ENCODE peak calls at places on chromosomes 5 and 9, in five cellular contexts. One of them, this sample, is unnamed.

GRCh38 chr9:74499111-74499601 is 2.0 kb downstream of the RORB start:
- DNase-seq in GM23338: peak; percentile 64
- DNase-seq in MM.1S: no peak
- DNase-seq in upper lobe of right lung: no peak
- DNase-seq in thyroid gland: no peak
- DNase-seq in this sample: no peak

GRCh38 chr9:95457769-95458168 is 59.0 kb downstream of the PTCH1 start:
- DNase-seq in GM23338: no peak
- DNase-seq in MM.1S: no peak
- DNase-seq in upper lobe of right lung: no peak
- DNase-seq in thyroid gland: no peak
- DNase-seq in this sample: no peak

GRCh38 chr9:19976226-19976625 is 187.4 kb upstream of the SLC24A2 start:
- DNase-seq in GM23338: no peak
- DNase-seq in MM.1S: no peak
- DNase-seq in upper lobe of right lung: no peak
- DNase-seq in thyroid gland: no peak
- DNase-seq in this sample: no peak

GRCh38 chr5:139422307-139422893 is 16.9 kb downstream of the DNAJC18 start:
- DNase-seq in GM23338: peak; percentile 84
- DNase-seq in MM.1S: peak; percentile 82
- DNase-seq in upper lobe of right lung: no peak
- DNase-seq in thyroid gland: no peak
- DNase-seq in this sample: no peak

GRCh38 chr5:171820561-171820960 is 34.9 kb downstream of the SMIM23 start:
- DNase-seq in GM23338: no peak
- DNase-seq in MM.1S: no peak
- DNase-seq in upper lobe of right lung: no peak
- DNase-seq in thyroid gland: no peak
- DNase-seq in this sample: no peak

GRCh38 chr9:134339183-134339806 is 13.0 kb downstream of the RXRA start:
- DNase-seq in GM23338: no peak
- DNase-seq in MM.1S: no peak
- DNase-seq in upper lobe of right lung: no peak
- DNase-seq in thyroid gland: peak; percentile 52
- DNase-seq in this sample: no peak

GRCh38 chr9:123691904-123692303 is 238.0 kb downstream of the DENND1A start:
- DNase-seq in GM23338: no peak
- DNase-seq in MM.1S: no peak
- DNase-seq in upper lobe of right lung: no peak
- DNase-seq in thyroid gland: no peak
- DNase-seq in this sample: no peak

GRCh38 chr9:111582888-111583287 is 16.6 kb downstream of the PTGR1 start:
- DNase-seq in GM23338: no peak
- DNase-seq in MM.1S: no peak
- DNase-seq in upper lobe of right lung: no peak
- DNase-seq in thyroid gland: no peak
- DNase-seq in this sample: no peak

GRCh38 chr5:172788771-172789686 is 18.0 kb upstream of the DUSP1 start:
- DNase-seq in GM23338: no peak
- DNase-seq in MM.1S: no peak
- DNase-seq in upper lobe of right lung: peak; percentile 71
- DNase-seq in thyroid gland: peak; percentile 48
- DNase-seq in this sample: no peak

DNA sequence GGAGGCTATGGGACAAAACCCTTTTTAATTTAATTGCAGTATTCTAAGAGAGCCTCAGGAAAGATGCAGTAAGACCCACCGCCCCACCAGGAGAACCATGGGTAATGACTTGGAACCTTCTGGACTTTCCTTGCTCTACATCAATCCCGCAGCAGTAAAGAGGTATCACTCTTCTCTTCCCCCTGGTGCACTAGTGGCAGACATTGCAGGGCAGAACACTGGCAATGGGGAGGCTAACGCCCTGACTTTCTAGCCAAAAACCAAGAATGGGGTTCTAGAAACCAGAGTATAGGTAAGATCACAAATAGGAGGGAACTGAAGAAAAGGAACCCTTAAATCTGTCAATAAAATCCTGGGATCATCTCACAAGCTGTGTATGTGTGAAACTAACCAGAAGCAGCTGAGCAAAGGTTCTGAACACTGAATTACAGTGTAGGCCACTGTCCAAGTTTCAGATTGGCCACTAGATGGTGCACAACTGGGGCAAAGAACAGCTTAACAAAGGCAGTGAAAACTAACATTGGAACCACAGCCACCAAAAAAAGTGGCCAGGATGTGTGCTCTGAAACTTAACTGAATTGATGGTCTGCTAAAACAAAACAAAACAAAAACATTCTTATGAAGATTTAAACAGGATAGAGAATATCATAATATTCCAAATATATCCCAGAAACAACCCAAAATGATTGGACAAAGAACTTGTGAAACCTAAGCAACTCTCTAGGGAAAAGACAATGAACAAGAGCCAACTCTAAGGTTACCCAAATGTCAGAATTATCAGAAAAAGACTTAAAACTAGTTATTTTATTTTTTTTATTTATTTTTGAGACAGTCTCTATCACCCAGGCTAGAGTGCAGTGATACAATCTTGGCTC is 6.6 kb upstream of the FAM151B start:
- DNase-seq in GM23338: peak; percentile 79
- DNase-seq in MM.1S: peak; percentile 67
- DNase-seq in upper lobe of right lung: no peak
- DNase-seq in thyroid gland: peak; percentile 19
- DNase-seq in this sample: peak; percentile 43
- TF ChIP-seq CTCF in GM23338: peak; percentile 91
- TF ChIP-seq CTCF in MM.1S: peak; percentile 88
- TF ChIP-seq CTCF in upper lobe of right lung: peak; percentile 70
- TF ChIP-seq CTCF in thyroid gland: peak; percentile 62
- TF ChIP-seq CTCF in this sample: peak; percentile 83

GRCh38 chr5:150227606-150228273 is 37.9 kb downstream of the SLC6A7 start:
- DNase-seq in GM23338: no peak
- DNase-seq in MM.1S: no peak
- DNase-seq in upper lobe of right lung: peak; percentile 79
- DNase-seq in thyroid gland: no peak
- DNase-seq in this sample: no peak

GRCh38 chr5:150221471-150221870 is 31.6 kb downstream of the SLC6A7 start:
- DNase-seq in GM23338: no peak
- DNase-seq in MM.1S: no peak
- DNase-seq in upper lobe of right lung: no peak
- DNase-seq in thyroid gland: no peak
- DNase-seq in this sample: no peak

GRCh38 chr5:150222906-150223305 is 33.0 kb downstream of the SLC6A7 start:
- DNase-seq in GM23338: no peak
- DNase-seq in MM.1S: no peak
- DNase-seq in upper lobe of right lung: no peak
- DNase-seq in thyroid gland: no peak
- DNase-seq in this sample: no peak

GRCh38 chr5:150223474-150223873 is 33.6 kb downstream of the SLC6A7 start:
- DNase-seq in GM23338: no peak
- DNase-seq in MM.1S: no peak
- DNase-seq in upper lobe of right lung: no peak
- DNase-seq in thyroid gland: no peak
- DNase-seq in this sample: no peak

GRCh38 chr5:150224483-150225027 is 34.7 kb downstream of the SLC6A7 start:
- DNase-seq in GM23338: no peak
- DNase-seq in MM.1S: no peak
- DNase-seq in upper lobe of right lung: no peak
- DNase-seq in thyroid gland: no peak
- DNase-seq in this sample: no peak
- H3K4me3 ChIP-seq in GM23338: no peak overlapping the region
- H3K4me3 ChIP-seq in MM.1S: no peak overlapping the region
- H3K4me3 ChIP-seq in upper lobe of right lung: no peak overlapping the region
- H3K4me3 ChIP-seq in thyroid gland: no peak overlapping the region
- H3K4me3 ChIP-seq in this sample: no peak overlapping the region

DNA sequence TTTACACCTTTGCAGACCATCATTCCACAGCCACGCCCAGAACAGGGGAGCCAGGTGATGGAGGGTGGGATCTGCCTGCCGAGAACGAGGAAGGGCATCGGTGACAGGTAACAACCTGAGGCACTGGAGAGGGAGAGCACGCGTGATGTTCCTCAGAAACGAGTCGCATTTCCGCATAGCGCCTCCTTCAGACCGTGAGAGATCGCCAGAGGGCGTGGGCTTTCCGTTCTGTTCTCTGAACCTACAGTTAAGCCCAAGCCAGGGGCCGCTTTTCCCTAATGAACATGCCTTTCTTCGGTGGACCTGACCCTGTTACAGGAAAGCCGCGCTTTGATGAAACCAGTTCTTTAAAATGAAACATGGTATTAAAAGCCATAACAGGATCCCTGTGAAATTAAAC is 17.1 kb upstream of the ADAMTS2 start:
- DNase-seq in GM23338: peak; percentile 56
- DNase-seq in MM.1S: no peak
- DNase-seq in upper lobe of right lung: no peak
- DNase-seq in thyroid gland: no peak
- DNase-seq in this sample: no peak
- TF ChIP-seq CTCF in GM23338: peak; percentile 45
- TF ChIP-seq CTCF in MM.1S: no peak
- TF ChIP-seq CTCF in upper lobe of right lung: no peak
- TF ChIP-seq CTCF in thyroid gland: no peak
- TF ChIP-seq CTCF in this sample: no peak

GRCh38 chr9:129816501-129817435 is 7.2 kb downstream of the TOR1A start:
- DNase-seq in GM23338: no peak
- DNase-seq in MM.1S: no peak
- DNase-seq in upper lobe of right lung: peak; percentile 77
- DNase-seq in thyroid gland: no peak
- DNase-seq in this sample: no peak
- H3K4me3 ChIP-seq in GM23338: no peak overlapping the region
- H3K4me3 ChIP-seq in MM.1S: no peak overlapping the region
- H3K4me3 ChIP-seq in upper lobe of right lung: no peak overlapping the region
- H3K4me3 ChIP-seq in thyroid gland: no peak overlapping the region
- H3K4me3 ChIP-seq in this sample: no peak overlapping the region

DNA sequence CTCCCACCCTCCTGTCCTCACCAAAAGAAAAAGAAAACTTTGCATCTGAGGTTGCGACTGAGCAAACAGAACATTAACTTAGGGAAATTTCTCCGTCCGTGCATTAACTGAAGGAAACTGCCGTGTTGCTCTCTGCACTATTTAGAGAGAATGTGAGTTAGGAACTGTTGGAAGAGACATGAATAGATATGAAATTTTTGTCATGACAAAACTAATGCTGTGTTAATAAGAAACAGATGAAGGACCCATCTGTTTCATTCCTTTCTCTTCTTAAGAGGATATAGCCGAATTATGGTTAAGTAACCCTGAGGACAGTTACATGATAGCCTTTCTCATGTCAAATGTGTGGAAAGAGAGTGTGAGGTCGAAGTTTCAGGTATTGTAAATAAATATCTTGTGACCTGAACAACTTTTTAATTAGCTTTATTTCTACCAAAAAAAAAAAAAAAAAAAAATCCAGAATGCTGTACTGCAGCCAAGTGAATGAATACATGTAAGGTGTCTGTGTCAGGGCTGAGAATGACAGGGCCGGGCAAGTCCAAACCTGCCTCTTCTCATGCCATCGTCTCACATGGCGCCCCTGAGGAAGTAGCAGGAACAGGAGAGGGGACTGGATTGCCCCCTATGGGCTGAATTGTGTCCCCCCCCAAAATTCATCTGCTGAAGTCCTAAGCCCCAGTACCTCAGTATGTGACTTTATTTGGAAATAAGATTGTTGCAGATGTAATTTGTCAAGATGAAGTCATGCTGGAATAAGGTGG is 35.6 kb upstream of the ANKRD33B start:
- DNase-seq in GM23338: no peak
- DNase-seq in MM.1S: no peak
- DNase-seq in upper lobe of right lung: no peak
- DNase-seq in thyroid gland: no peak
- DNase-seq in this sample: no peak
- TF ChIP-seq CTCF in GM23338: peak; percentile 38
- TF ChIP-seq CTCF in MM.1S: no peak
- TF ChIP-seq CTCF in upper lobe of right lung: no peak
- TF ChIP-seq CTCF in thyroid gland: no peak
- TF ChIP-seq CTCF in this sample: no peak

GRCh38 chr5:691817-692529 is 1.2 kb downstream of the TPPP start:
- DNase-seq in GM23338: peak; percentile 17
- DNase-seq in MM.1S: no peak
- DNase-seq in upper lobe of right lung: no peak
- DNase-seq in thyroid gland: no peak
- DNase-seq in this sample: no peak
- H3K4me3 ChIP-seq in GM23338: no peak overlapping the region
- H3K4me3 ChIP-seq in MM.1S: peak overlapping the region; percentile 64
- H3K4me3 ChIP-seq in upper lobe of right lung: peak overlapping the region; percentile 54
- H3K4me3 ChIP-seq in thyroid gland: peak overlapping the region; percentile 81
- H3K4me3 ChIP-seq in this sample: no peak overlapping the region

GRCh38 chr9:129111143-129111761 is at the start of gene PTPA:
- DNase-seq in GM23338: peak; percentile 90
- DNase-seq in MM.1S: peak; percentile 91
- DNase-seq in upper lobe of right lung: peak; percentile 95
- DNase-seq in thyroid gland: peak; percentile 88
- DNase-seq in this sample: peak; percentile 67

GRCh38 chr9:129110740-129111142 is at the start of gene CRAT:
- DNase-seq in GM23338: peak; percentile 95
- DNase-seq in MM.1S: peak; percentile 94
- DNase-seq in upper lobe of right lung: peak; percentile 99
- DNase-seq in thyroid gland: peak; percentile 97
- DNase-seq in this sample: peak; percentile 73

GRCh38 chr9:129108805-129109370 is 1.7 kb downstream of the CRAT start:
- DNase-seq in GM23338: no peak
- DNase-seq in MM.1S: no peak
- DNase-seq in upper lobe of right lung: no peak
- DNase-seq in thyroid gland: peak; percentile 13
- DNase-seq in this sample: no peak

GRCh38 chr9:129109504-129109903 is 1.1 kb downstream of the CRAT start:
- DNase-seq in GM23338: peak; percentile 58
- DNase-seq in MM.1S: peak; percentile 16
- DNase-seq in upper lobe of right lung: no peak
- DNase-seq in thyroid gland: peak; percentile 15
- DNase-seq in this sample: no peak

DNA sequence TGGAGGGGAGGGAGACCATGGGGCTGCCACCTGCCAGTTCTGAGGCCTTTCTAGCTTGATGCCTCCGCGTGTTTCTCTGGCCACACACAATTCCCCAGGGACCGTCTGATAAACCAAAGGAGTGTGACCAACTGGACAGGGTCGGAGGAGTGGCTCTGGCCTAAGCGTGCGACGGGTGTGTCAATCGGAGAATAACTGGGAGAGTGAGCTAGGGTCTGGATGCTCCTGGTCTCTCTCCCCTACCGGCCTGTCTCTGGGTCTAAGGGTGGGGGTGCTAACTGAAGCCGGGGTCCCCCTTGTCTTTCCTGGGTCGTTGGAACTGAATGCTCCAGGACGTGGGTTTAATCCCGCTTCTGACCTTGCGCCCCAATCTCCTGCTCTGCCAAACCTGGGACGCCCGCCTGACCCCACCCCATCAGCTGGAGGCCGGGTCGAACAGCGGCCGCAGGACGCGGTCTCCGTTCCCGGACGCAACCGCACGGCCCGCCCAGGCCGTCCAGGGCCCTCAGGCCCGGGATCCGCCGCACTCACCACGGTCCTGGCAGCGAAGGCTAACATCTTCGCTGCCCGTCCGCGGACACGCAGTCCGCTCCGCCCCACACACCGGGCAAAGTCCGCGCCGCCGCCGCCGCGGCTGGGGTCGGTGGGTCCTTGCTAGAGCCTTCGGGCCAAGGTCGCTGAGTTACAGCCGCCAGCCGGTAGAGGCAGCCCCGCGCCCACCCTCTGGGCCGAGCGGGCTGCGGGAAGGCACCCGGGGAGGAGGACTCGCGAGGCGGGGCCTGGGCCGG is 447 bp downstream of the CRAT start:
- DNase-seq in GM23338: peak; percentile 49
- DNase-seq in MM.1S: no peak
- DNase-seq in upper lobe of right lung: no peak
- DNase-seq in thyroid gland: peak; percentile 43
- DNase-seq in this sample: no peak
- TF ChIP-seq CTCF in GM23338: no peak
- TF ChIP-seq CTCF in MM.1S: no peak
- TF ChIP-seq CTCF in upper lobe of right lung: peak; percentile 5
- TF ChIP-seq CTCF in thyroid gland: no peak
- TF ChIP-seq CTCF in this sample: no peak